ENCODE peak calls at places on chromosomes 6 and 20, in five cellular contexts. One of them, this sample, is unnamed.

GRCh38 chr6:21079468-21080048 is 514.0 kb upstream of the SOX4 start:
- DNase-seq in foreskin fibroblast: peak
- DNase-seq in tibial nerve: no peak
- DNase-seq in WERI-Rb-1: no peak
- DNase-seq in anterior cingulate cortex: no peak
- DNase-seq in this sample: no peak

GRCh38 chr6:120157873-120158272 is 808.3 kb upstream of the MAN1A1 start:
- DNase-seq in foreskin fibroblast: no peak
- DNase-seq in tibial nerve: no peak
- DNase-seq in WERI-Rb-1: no peak
- DNase-seq in anterior cingulate cortex: no peak
- DNase-seq in this sample: no peak

GRCh38 chr6:47358440-47359225 is 48.9 kb upstream of the TNFRSF21 start:
- DNase-seq in foreskin fibroblast: no peak
- DNase-seq in tibial nerve: no peak
- DNase-seq in WERI-Rb-1: no peak
- DNase-seq in anterior cingulate cortex: no peak
- DNase-seq in this sample: no peak

GRCh38 chr20:64110411-64111068 is 3.2 kb upstream of the NPBWR2 start:
- DNase-seq in foreskin fibroblast: no peak
- DNase-seq in tibial nerve: no peak
- DNase-seq in WERI-Rb-1: no peak
- DNase-seq in anterior cingulate cortex: no peak
- DNase-seq in this sample: no peak

GRCh38 chr6:10843554-10843953 is 5.2 kb upstream of the MAK start:
- DNase-seq in foreskin fibroblast: no peak
- DNase-seq in tibial nerve: no peak
- DNase-seq in WERI-Rb-1: no peak
- DNase-seq in anterior cingulate cortex: no peak
- DNase-seq in this sample: no peak

GRCh38 chr20:17287503-17287902 is 60.7 kb downstream of the PCSK2 start:
- DNase-seq in foreskin fibroblast: no peak
- DNase-seq in tibial nerve: no peak
- DNase-seq in WERI-Rb-1: peak
- DNase-seq in anterior cingulate cortex: no peak
- DNase-seq in this sample: no peak

GRCh38 chr20:1761116-1761515 is 103.5 kb upstream of the SIRPG start:
- DNase-seq in foreskin fibroblast: peak
- DNase-seq in tibial nerve: no peak
- DNase-seq in WERI-Rb-1: no peak
- DNase-seq in anterior cingulate cortex: no peak
- DNase-seq in this sample: peak

GRCh38 chr6:26478985-26479278 is 21.2 kb upstream of the BTN1A1 start:
- DNase-seq in foreskin fibroblast: no peak
- DNase-seq in tibial nerve: no peak
- DNase-seq in WERI-Rb-1: no peak
- DNase-seq in anterior cingulate cortex: no peak
- DNase-seq in this sample: no peak

GRCh38 chr6:144731229-144731628 is 446.1 kb downstream of the UTRN start:
- DNase-seq in foreskin fibroblast: no peak
- DNase-seq in tibial nerve: no peak
- DNase-seq in WERI-Rb-1: no peak
- DNase-seq in anterior cingulate cortex: no peak
- DNase-seq in this sample: no peak

GRCh38 chr6:81625216-81625615 is 127.3 kb downstream of the TENT5A start:
- DNase-seq in foreskin fibroblast: no peak
- DNase-seq in tibial nerve: no peak
- DNase-seq in WERI-Rb-1: no peak
- DNase-seq in anterior cingulate cortex: no peak
- DNase-seq in this sample: no peak

GRCh38 chr6:148776321-148776966 is 29.6 kb downstream of the UST start:
- DNase-seq in foreskin fibroblast: peak
- DNase-seq in tibial nerve: no peak
- DNase-seq in WERI-Rb-1: no peak
- DNase-seq in anterior cingulate cortex: no peak
- DNase-seq in this sample: peak